ENCODE peak calls at places on chromosomes 2 and 18, in six cellular contexts. I is heart left ventricle, Z is HepG2, L is HCT116, J is body of pancreas, H is IMR-90. F is an unnamed sample. For H3K9me3, the result is how much of the 10 kb centered on the place peaks cover.

GRCh38 chr2:170191166-170191872 is 13.4 kb downstream of the MYO3B start:
- ATAC-seq in I (no peak), Z (no peak), L (no peak), J (no peak), H (no peak), F (no peak)

GRCh38 chr2:176129013-176129796 is at the start of gene HOXD8:
- ATAC-seq in I (peak), Z (no peak), L (peak), J (peak), H (peak), F (peak)

GRCh38 chr18:62435435-62436031 is 87.3 kb upstream of the ZCCHC2 start:
- ATAC-seq in I (no peak), Z (peak), L (no peak), J (no peak), H (no peak), F (no peak)

GRCh38 chr2:158543957-158544356 is 87.2 kb downstream of the PKP4 start:
- ATAC-seq in I (no peak), Z (no peak), L (no peak), J (no peak), H (no peak), F (no peak)

GRCh38 chr2:231387904-231388724 is 7.4 kb upstream of the B3GNT7 start:
- ATAC-seq in I (peak), Z (peak), L (peak), J (peak), H (peak), F (peak)

GRCh38 chr2:25825238-25825637 is 53.0 kb downstream of the ASXL2 start:
- ATAC-seq in I (no peak), Z (no peak), L (no peak), J (no peak), H (no peak), F (no peak)

GRCh38 chr18:22932885-22933205 is 283 bp upstream of the RBBP8 start:
- ATAC-seq in I (peak), Z (no peak), L (peak), J (peak), H (peak), F (peak)

GRCh38 chr2:129484999-129485398 is 494.5 kb upstream of the RAB6C start:
- ATAC-seq in I (no peak), Z (no peak), L (no peak), J (no peak), H (no peak), F (no peak)

GRCh38 chr2:54012538-54013141 is 41.8 kb upstream of the PSME4 start:
- ATAC-seq in I (no peak), Z (no peak), L (no peak), J (no peak), H (no peak), F (peak)

DNA sequence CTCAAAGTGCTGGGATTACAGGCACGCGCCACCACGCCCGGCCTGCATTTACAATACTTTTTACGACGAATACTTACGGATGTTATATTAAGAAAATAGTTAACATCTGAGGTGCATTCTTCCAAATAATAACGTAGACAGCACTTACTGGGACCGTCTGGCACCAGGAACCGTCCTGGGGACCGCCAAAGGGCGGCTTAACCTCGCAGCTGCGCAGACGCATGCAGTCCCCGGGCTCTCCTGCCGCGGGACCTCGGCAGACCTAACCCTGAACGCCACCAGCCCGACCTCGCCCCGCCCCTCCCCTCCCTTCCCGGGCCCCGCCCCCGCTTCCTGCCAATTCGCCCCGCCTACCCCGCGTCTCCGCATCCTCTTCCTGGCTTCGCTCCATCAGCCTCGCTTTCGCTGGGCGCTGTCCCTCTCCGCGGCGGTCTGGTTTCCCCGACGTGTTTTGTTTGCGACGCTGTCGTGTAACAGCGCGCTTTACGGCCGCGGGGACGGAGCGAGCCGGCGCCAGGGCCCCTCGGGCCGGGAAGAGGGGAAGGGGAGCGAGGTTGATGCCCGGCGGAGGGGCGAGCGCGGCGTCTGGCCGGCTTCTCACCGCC is at the start of gene CNOT11:
- ATAC-seq in I (peak), Z (peak), L (peak), J (peak), H (peak), F (peak)
- TF ChIP-seq POLR2A in I (peak), Z (peak), L (peak), J (peak), H (peak), F (peak)

DNA sequence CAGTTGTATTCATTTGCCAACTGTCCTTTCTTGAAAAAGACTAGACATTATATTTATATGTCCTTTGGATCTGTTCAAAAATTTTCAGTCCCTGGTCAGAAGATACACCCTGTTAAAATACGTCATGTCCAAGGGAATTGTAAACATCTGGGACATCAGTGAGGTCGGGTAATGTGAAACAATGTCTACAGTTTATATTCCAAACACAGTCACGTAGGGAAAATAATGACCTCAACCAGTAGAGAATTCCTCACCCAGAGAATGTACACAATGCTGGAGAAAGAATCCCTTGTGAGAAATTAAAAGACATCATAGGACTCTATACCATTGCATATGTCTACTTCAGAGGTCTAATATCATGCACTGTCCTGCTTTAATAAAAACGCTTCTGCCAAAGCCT is 888.0 kb upstream of the CHAC2 start:
- ATAC-seq in I (no peak), Z (no peak), L (no peak), J (no peak), H (peak), F (no peak)
- TF ChIP-seq CTCF in I (no peak), Z (no peak), L (no peak), J (no peak), H (no peak), F (no peak)

GRCh38 chr2:105836341-105836740 is 91.6 kb downstream of the NCK2 start:
- ATAC-seq in I (no peak), Z (no peak), L (no peak), J (no peak), H (no peak), F (no peak)
- H3K9me3 ChIP-seq in I (under half), Z (under half), L (under half), J (under half), H (under half), F (under half)

GRCh38 chr2:65129613-65130439 is at the start of gene RAB1A:
- ATAC-seq in I (peak), Z (peak), L (peak), J (peak), H (peak), F (peak)

GRCh38 chr2:65128297-65129190 is 1.4 kb downstream of the RAB1A start:
- ATAC-seq in I (no peak), Z (no peak), L (no peak), J (no peak), H (no peak), F (no peak)

GRCh38 chr2:65129276-65129612 is 662 bp downstream of the RAB1A start:
- ATAC-seq in I (no peak), Z (peak), L (no peak), J (no peak), H (no peak), F (no peak)

GRCh38 chr2:65133626-65134025 is 3.7 kb upstream of the RAB1A start:
- ATAC-seq in I (no peak), Z (no peak), L (no peak), J (no peak), H (no peak), F (no peak)

DNA sequence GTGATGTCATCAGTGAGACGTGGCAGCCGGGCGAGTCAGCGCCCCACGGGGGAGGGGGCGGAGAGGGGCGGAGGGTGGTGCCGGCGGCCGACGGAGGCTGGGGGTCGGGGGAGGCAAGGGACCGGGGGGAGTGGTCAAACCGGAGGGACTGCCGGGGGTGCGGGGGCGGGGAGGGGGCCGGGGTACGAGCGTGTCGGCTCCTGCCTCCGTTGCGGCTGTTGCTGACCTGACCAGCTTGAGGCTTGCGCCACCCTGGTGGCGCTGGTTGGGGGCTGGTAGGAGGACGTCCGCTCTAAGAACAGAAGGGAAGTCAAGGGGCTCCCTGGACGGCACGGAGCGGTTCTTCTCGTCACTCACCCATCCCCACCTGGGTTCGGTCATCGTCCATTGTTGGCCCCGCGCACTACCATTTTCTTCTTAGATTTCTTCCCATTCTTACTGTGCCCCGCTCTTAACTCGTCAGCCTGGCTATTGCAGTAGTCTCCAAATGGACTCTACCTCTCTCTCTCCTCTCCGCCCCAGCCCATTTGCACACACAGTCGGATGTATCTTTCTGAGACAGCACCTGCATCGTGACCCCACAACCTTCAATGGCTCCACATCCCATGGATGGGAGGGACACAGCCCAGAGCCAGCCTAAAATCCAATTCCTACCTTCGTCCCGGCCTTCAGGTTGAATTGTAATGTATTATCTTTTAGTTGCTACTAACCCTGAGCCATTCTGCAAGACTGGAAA is 702 bp upstream of the RAB1A start:
- ATAC-seq in I (peak), Z (peak), L (peak), J (peak), H (peak), F (peak)
- TF ChIP-seq POLR2A in I (no peak), Z (peak), L (no peak), J (peak), H (peak), F (no peak)

GRCh38 chr2:183740241-183740640 is 616.0 kb downstream of the NUP35 start:
- ATAC-seq in I (no peak), Z (no peak), L (no peak), J (peak), H (no peak), F (no peak)
- TF ChIP-seq CTCF in I (no peak), Z (no peak), L (no peak), J (no peak), H (no peak), F (no peak)

DNA sequence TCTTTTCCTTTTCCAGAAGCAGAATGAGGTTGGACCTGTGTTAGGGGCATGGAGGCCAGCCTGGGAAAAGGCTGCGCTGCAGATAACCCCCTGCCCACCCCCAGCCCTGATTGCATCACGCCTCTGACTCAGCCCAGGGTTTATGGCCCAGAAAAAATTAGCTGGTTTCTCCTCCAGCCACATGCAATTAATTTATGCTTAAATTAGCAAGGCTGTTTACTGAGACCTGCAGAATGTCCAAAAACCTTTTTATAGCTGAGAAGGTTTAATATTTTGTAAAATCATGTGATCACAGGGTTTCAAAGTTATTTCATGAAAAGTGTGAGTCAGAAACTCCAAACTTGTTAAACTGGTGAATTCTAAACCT is 123.1 kb upstream of the HDAC4 start:
- ATAC-seq in I (no peak), Z (no peak), L (no peak), J (no peak), H (no peak), F (no peak)
- H3K9me3 ChIP-seq in I (under half), Z (under half), L (under half), J (under half), H (under half), F (under half)

DNA sequence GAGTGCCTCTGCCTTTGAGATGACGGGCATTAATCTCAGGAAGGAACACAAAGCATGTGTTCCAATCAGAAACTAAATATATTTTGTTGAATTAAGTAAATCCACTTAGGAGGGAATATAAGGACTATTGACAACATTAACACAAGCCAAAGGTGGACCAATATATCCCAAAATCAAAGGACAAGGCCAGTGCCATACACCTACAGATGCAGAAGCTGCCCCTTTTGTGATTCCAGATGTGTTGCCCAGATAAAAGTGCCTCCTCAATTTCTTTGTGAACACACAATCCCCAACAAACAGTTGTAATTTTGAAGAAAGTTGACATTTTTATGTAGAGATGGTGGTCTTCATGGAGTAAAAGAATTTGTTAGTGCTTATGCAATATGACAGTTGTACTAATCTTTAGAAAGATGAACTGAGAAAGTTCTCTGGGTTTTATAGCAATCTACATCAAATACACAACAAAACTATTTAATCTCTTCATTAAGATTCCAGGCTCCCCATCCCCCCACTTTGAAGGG is 36.8 kb downstream of the PTCD3 start:
- ATAC-seq in I (no peak), Z (no peak), L (no peak), J (no peak), H (no peak), F (no peak)
- TF ChIP-seq POLR2A in I (no peak), Z (no peak), L (no peak), J (no peak), H (no peak), F (no peak)

F was measured in gastroesophageal sphincter.